ENCODE peak calls at places on chromosomes 11 and 22, in four cellular contexts. E is NCI-H2171, P is HEK293T, J is DND-41. K is an unnamed sample.

GRCh38 chr22:38317237-38317994 is at the start of gene CSNK1E:
- DNase-seq in P (peak; percentile 96), E (peak; percentile 76), J (peak; percentile 77), K (peak; percentile 22)

GRCh38 chr11:6703247-6704063 is 20.3 kb upstream of the MRPL17 start:
- DNase-seq in E (no peak), P (peak; percentile 54), J (peak; percentile 58), K (peak; percentile 37)

GRCh38 chr22:37806409-37807338 is 1.1 kb upstream of the GCAT start:
- DNase-seq in E (no peak), J (peak; percentile 67), P (no peak), K (no peak)

GRCh38 chr11:127074151-127074761 is 73.7 kb upstream of the KIRREL3 start:
- DNase-seq in J (peak; percentile 81), E (peak; percentile 33), P (peak; percentile 17), K (no peak)

GRCh38 chr22:35649026-35649553 is 844 bp downstream of the APOL6 start:
- DNase-seq in J (peak; percentile 33), P (no peak), E (no peak), K (no peak)

GRCh38 chr11:42806191-42806590 is 505.6 kb upstream of the API5 start:
- DNase-seq in J (no peak), P (no peak), E (no peak), K (no peak)

GRCh38 chr11:64536396-64536935 is 54.6 kb upstream of the SLC22A12 start:
- DNase-seq in P (no peak), E (no peak), J (no peak), K (no peak)

GRCh38 chr11:20238712-20239111 is 78.4 kb upstream of the DBX1 start:
- DNase-seq in E (no peak), J (no peak), P (no peak), K (no peak)

GRCh38 chr11:62508336-62509058 is 38.1 kb downstream of the AHNAK start:
- DNase-seq in P (peak; percentile 51), E (no peak), J (no peak), K (peak; percentile 91)